ENCODE peak calls at places on chromosome 13, in seven cellular contexts. H, F, U, V, Y, C and R are unnamed samples.

GRCh38 chr13:34419025-34419424 is 523.0 kb upstream of the NBEA start:
- DNase-seq in H (no peak), F (no peak), U (no peak), V (no peak), Y (no peak), C (no peak), R (no peak)

GRCh38 chr13:32443111-32443510 is 15.2 kb upstream of the N4BP2L1 start:
- DNase-seq in H (peak; percentile 19), F (no peak), U (no peak), V (peak; percentile 53), Y (no peak), C (no peak), R (peak; percentile 31)

GRCh38 chr13:93220073-93220472 is 6.5 kb upstream of the GPC6 start:
- DNase-seq in H (no peak), F (no peak), U (no peak), V (no peak), Y (no peak), C (no peak), R (no peak)

GRCh38 chr13:87498681-87499080 is 172.5 kb upstream of the SLITRK5 start:
- DNase-seq in H (no peak), F (no peak), U (no peak), V (no peak), Y (no peak), C (no peak), R (peak; percentile 16)

GRCh38 chr13:73133536-73133935 is 74.7 kb downstream of the KLF5 start:
- DNase-seq in H (no peak), F (no peak), U (no peak), V (no peak), Y (peak; percentile 49), C (no peak), R (no peak)

GRCh38 chr13:52105841-52106240 is 23.0 kb downstream of the NEK5 start:
- DNase-seq in H (no peak), F (no peak), U (no peak), V (no peak), Y (no peak), C (no peak), R (no peak)

GRCh38 chr13:79589605-79590511 is 108.9 kb downstream of the NDFIP2 start:
- DNase-seq in H (no peak), F (no peak), U (no peak), V (no peak), Y (no peak), C (no peak), R (peak; percentile 21)

GRCh38 chr13:80337011-80337688 is 3.8 kb downstream of the SPRY2 start:
- DNase-seq in H (no peak), F (peak; percentile 86), U (peak; percentile 30), V (peak; percentile 13), Y (no peak), C (no peak), R (no peak)

GRCh38 chr13:56720841-56721240 is 419.9 kb upstream of the PRR20A start:
- DNase-seq in H (no peak), F (no peak), U (no peak), V (no peak), Y (no peak), C (no peak), R (no peak)

DNA sequence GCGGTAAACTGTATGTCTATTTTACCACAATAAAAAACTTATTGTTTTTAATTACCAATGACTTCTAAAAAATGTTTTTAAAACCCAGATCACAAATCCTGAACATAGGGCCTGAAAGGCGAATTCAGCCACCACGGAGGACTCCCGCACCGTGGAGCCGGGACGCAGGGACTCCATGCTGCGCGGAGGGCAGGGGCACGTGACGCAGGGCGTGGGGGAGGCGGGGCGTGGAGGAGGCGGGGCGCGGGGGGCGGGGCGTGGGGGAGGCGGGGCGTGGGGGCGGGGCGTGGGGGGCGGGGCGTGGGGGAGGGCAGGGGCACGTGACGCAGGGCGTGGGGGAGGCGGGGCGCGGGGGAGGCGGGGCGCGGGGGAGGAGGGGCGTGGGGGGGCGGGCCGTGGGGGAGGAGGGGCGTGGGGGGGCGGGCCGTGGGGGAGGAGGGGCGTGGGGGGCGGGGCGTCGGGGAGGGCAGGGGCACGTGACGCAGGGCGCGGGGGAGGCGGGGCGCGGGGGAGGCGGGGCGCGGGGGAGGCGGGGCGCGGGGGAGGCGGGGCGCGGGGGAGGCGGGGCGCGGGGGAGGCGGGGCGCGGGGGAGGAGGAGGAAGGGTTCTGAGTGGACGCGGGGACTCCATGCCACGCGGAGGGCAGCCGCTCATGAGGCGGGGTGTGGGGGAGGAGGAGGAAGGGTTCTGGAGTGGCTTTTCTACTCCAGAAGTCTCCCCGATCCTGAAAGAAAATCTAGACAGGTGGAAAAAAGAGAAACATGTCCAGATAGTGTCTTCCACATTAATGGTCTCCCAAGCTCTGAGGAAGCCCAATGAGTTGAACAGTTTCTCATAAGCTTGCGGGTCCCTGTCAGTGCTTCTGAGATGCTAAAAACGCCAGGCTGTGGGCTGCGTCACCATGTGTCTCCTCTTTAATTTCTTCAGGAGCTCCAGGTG is 4.4 kb upstream of the PROZ start:
- DNase-seq in H (peak; percentile 70), F (peak; percentile 96), U (peak; percentile 91), V (peak; percentile 83), Y (peak; percentile 83), C (peak; percentile 78), R (peak; percentile 87)
- TF ChIP-seq POLR2A in H (no peak), F (peak; percentile 65), U (peak; percentile 40), V (peak; percentile 22), Y (no peak), C (no peak), R (no peak)

GRCh38 chr13:19123502-19123901 is 58.1 kb downstream of the TUBA3C start:
- DNase-seq in H (no peak), F (no peak), U (no peak), V (no peak), Y (no peak), C (no peak), R (no peak)

DNA sequence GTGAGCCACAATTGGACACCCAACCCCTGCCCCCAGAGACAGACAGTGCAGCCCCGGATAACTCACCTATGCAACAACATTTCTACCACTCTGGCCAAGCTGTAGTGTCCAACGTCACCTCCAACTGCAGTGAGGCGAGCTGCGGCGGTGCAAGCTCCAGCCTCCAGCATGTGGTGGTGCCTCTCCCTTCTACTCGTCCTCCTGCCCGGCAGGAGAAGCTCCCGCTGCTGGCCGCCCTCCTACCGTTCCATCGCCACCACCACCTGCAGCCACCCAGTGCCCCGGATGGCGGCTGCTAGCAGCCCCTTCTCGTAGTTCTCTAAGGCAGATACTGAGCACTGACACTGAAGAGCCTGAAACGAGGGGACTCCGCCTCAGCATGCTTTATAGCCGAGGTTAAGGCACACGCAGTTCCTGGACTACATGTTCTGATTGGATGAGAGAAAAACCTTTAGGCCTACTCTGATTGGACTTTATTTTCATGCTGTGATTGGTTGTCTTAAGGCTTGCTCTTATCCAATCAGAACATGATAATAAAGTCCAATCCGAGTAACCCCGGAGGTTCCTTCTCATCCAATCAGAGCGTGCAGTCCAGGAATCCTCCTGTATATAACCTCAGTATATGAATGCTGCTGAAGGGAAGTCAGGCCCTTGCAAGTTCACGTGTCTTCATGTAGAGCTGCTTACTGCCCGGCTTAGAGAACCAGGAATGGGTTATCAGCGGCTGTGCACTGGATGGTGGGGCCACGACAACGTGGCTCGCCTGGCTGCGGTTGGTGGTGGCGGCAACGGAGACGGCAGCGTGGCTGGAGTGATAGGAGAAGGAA is 63.5 kb downstream of the TUBA3C start:
- DNase-seq in H (no peak), F (no peak), U (no peak), V (no peak), Y (no peak), C (no peak), R (peak; percentile 70)
- TF ChIP-seq POLR2A in H (no peak), F (no peak), U (no peak), V (no peak), Y (no peak), C (no peak), R (no peak)

GRCh38 chr13:99981115-99982020 is at the start of gene ZIC2:
- DNase-seq in H (no peak), F (no peak), U (no peak), V (no peak), Y (no peak), C (no peak), R (no peak)
- TF ChIP-seq POLR2A in H (no peak), F (no peak), U (no peak), V (no peak), Y (no peak), C (no peak), R (no peak)

DNA sequence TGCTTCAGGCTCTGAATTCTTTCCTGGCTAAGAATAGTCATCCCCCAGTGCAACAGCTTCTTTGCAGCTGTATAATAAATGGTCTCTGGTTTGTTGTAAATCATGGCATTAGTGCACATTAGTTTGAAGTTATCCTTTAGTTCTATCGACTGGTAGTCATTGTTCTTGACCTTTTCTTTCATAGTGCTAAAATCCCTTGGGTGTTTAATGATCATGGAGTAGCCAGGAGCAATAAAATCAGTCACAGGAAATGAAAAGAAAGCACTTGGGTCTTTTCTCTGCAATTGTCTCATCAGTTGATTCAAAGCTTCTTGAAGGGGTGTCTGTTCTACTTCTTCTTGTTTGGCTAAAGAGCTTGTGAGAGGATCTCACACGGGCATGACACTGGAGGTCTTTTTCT is 46.2 kb upstream of the SOX21 start:
- DNase-seq in H (no peak), F (no peak), U (no peak), V (no peak), Y (no peak), C (no peak), R (no peak)
- TF ChIP-seq POLR2A in H (no peak), F (no peak), U (no peak), V (no peak), Y (no peak), C (no peak), R (no peak)

GRCh38 chr13:113864303-113864890 is 521 bp upstream of the GAS6 start:
- DNase-seq in H (no peak), F (peak; percentile 50), U (peak; percentile 29), V (no peak), Y (no peak), C (no peak), R (peak; percentile 18)

GRCh38 chr13:113863511-113864302 is at the start of gene GAS6:
- DNase-seq in H (no peak), F (peak; percentile 93), U (peak; percentile 82), V (peak; percentile 74), Y (peak; percentile 72), C (peak; percentile 54), R (peak; percentile 77)

GRCh38 chr13:113861433-113862030 is 2.3 kb downstream of the GAS6 start:
- DNase-seq in H (no peak), F (peak; percentile 85), U (no peak), V (no peak), Y (no peak), C (peak; percentile 20), R (peak; percentile 61)

GRCh38 chr13:113862191-113862765 is 1.6 kb downstream of the GAS6 start:
- DNase-seq in H (no peak), F (peak; percentile 80), U (peak; percentile 29), V (no peak), Y (no peak), C (no peak), R (peak; percentile 38)

DNA sequence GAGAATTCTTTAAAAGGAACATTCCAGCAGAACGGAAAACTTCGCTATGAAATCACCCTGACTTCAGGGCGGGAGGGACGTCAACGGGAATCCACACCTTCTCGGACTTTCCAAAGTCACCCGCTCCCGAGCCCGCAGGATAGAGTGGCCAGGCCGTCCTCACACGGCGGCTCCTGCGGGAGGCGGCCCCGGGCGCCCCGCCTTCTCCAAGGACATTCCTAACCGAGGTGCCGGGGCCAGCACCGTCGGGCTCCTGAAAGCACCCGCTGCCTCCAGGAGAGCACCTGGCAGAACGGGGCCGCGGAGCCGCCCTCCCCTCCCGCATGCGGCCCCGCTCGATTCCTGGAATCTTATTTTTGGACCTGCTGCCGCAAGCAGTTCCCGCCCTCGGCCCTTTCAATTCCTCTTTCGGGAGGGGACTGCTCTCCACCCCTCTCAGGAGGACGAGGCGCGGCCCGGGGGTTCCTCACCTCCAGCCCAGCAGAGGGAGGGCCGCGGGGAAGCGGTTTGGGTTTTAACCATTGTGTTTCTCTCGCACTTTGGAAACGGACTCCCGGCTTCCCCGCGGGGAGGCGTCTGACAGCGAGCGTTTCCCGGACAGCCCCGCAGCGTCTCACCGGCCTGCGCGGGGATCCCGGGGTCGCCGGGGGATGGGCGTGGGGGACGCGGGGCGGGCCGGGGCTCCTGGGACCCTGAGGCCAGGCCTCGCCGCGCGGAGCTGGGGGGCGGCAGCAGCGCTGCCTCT is 938 bp downstream of the GAS6 start:
- DNase-seq in H (no peak), F (peak; percentile 92), U (peak; percentile 72), V (peak; percentile 65), Y (peak; percentile 77), C (peak; percentile 67), R (peak; percentile 47)
- TF ChIP-seq POLR2A in H (no peak), F (no peak), U (no peak), V (peak; percentile 21), Y (no peak), C (no peak), R (no peak)